ENCODE peak calls at places on chromosomes 4 and X, in ten cellular contexts. E is neuronal stem cell; I is cardiac muscle cell; Y is PC-3; O is ovary; Z is effector memory CD4-positive, alpha-beta T cell; D is upper lobe of left lung; C is tibial nerve; G is suprapubic skin; T is Panc1. B is an unnamed sample. For H3K27me3, H3K9me3 and H3K36me3, the result is how much of the 10 kb centered on the place peaks cover.

GRCh38 chr4:169238445-169238844 is 32.3 kb downstream of the SH3RF1 start:
- DNase-seq in C (no peak), G (no peak), Z (no peak), D (no peak), E (no peak), I (no peak), T (no peak), O (no peak), Y (peak), B (no peak)

GRCh38 chr4:124191329-124191728 is 521.2 kb downstream of the ANKRD50 start:
- DNase-seq in I (no peak), Y (no peak), G (no peak), Z (no peak), T (no peak), C (no peak), E (no peak), D (no peak), O (no peak), B (no peak)

GRCh38 chr4:98679738-98680137 is 21.3 kb upstream of the TSPAN5 start:
- DNase-seq in Z (no peak), Y (no peak), G (no peak), O (no peak), C (no peak), I (no peak), E (no peak), T (no peak), D (no peak), B (no peak)

GRCh38 chr4:15345134-15345533 is 82.7 kb upstream of the C1QTNF7 start:
- DNase-seq in G (no peak), I (no peak), C (no peak), E (no peak), Y (no peak), O (no peak), Z (no peak), D (no peak), T (no peak), B (no peak)

GRCh38 chr4:91171217-91171616 is 1044.0 kb downstream of the CCSER1 start:
- DNase-seq in E (no peak), D (no peak), G (no peak), I (no peak), Y (peak), O (no peak), T (no peak), C (no peak), Z (no peak), B (no peak)

GRCh38 chr4:126850286-126850685 is 782.5 kb upstream of the INTU start:
- DNase-seq in Z (no peak), T (peak), Y (peak), I (no peak), G (no peak), O (no peak), C (no peak), E (no peak), D (no peak), B (no peak)

GRCh38 chrX:12080265-12080664 is 58.0 kb upstream of the FRMPD4 start:
- DNase-seq in C (peak), T (no peak), G (no peak), E (peak), Z (no peak), Y (peak), O (no peak), D (no peak), I (peak), B (peak)

GRCh38 chr4:127997534-127998388 is 32.6 kb downstream of the ABHD18 start:
- DNase-seq in C (no peak), Z (no peak), I (peak), D (peak), E (no peak), O (no peak), Y (peak), T (peak), G (no peak), B (no peak)

GRCh38 chr4:138681000-138681604 is 334.5 kb upstream of the NOCT start:
- DNase-seq in D (peak), G (peak), E (peak), Z (peak), O (peak), C (peak), T (peak), I (peak), Y (peak), B (peak)

GRCh38 chrX:108811891-108812290 is 75.5 kb upstream of the IRS4 start:
- DNase-seq in G (no peak), I (peak), D (no peak), C (no peak), T (no peak), Y (no peak), E (no peak), Z (no peak), O (no peak), B (peak)

GRCh38 chrX:13776387-13776786 is 40.5 kb downstream of the GPM6B start:
- DNase-seq in E (no peak), Y (no peak), D (no peak), I (no peak), C (no peak), O (no peak), Z (no peak), T (no peak), G (no peak), B (no peak)

GRCh38 chr4:3877236-3877635 is 111.1 kb downstream of the ADRA2C start:
- DNase-seq in C (no peak), I (no peak), D (no peak), Y (no peak), O (no peak), T (no peak), Z (no peak), E (no peak), G (no peak), B (no peak)

GRCh38 chr4:3873446-3874415 is 107.5 kb downstream of the ADRA2C start:
- DNase-seq in C (no peak), D (peak), E (no peak), Y (no peak), G (no peak), O (peak), T (no peak), I (peak), Z (no peak), B (peak)

GRCh38 chr4:3877868-3878267 is 111.7 kb downstream of the ADRA2C start:
- DNase-seq in O (no peak), I (no peak), D (no peak), C (no peak), Y (no peak), T (no peak), Z (no peak), G (no peak), E (no peak), B (no peak)

GRCh38 chr4:3874525-3875110 is 108.4 kb downstream of the ADRA2C start:
- DNase-seq in E (no peak), O (no peak), Z (no peak), G (no peak), C (no peak), Y (no peak), I (no peak), D (peak), T (no peak), B (no peak)

DNA sequence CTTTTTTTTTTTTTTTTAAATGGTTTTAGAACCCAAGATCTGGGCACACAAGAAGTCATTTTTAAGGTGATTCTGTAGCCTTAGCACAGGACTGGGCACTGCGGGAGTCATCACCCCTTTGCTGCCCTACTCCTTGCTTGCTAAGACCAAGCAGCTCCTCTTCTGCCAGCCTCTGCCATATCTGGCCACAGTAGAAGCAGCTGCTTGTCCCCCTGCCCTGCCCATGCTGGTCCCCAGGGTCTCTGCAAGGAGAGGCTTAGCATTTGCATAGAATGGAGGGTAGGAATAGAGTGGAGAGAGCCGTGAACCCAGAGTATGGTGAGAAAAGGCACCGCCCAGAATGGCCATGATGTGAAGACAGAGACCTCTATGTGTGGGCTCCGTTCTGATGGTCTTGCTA is 109.3 kb downstream of the ADRA2C start:
- DNase-seq in E (no peak), Z (no peak), Y (no peak), C (no peak), O (no peak), I (no peak), G (no peak), D (no peak), T (no peak), B (no peak)
- H3K27me3 ChIP-seq in E (under half), Z (under half), Y (half or more), C (under half), O (under half), I (half or more), G (half or more), D (under half), T (under half), B (under half)

DNA sequence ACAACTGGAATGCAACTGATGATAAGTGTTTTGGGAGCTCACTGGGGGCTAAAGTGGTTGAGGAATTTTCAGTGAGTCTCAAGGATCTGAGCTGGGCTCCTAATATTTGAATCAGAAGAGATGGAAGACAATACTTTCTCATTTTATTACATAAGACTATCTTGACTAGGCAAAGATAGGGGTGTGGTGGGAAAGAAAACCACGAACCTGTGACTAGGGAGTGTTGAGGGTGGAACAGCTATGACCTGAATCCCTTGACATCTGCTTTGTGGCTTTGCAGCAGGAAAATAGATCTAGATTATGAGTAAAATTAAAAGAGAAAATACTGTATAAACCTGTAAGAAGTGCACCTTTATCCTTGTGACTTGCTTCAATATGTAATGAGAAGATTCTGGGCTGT is 295.1 kb upstream of the TEX13A start:
- DNase-seq in E (no peak), O (no peak), D (no peak), I (no peak), Z (no peak), T (no peak), Y (peak), C (no peak), G (no peak), B (no peak)
- H3K9me3 ChIP-seq in E (under half), O (under half), D (under half), I (under half), Z (under half), T (under half), Y (under half), C (under half), G (under half), B (under half)

DNA sequence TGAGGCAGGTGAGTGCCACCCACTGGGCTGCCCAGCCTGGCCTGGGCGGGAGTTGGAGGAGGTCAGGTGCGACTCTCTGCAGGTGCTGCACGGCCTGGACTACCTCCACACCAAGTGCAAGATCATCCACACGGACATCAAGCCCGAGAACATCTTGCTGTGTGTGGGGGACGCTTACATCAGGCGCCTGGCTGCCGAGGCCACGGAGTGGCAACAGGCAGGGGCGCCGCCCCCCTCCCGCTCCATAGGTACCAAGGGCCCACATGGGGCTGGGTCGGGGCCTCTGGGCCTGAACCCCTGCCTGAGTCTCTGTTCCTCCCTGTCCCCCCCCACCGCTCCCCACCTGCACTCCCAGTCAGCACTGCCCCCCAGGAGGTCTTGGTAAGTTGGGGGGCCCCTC is 2.0 kb downstream of the SRPK3 start:
- DNase-seq in E (no peak), T (no peak), O (no peak), Y (no peak), G (no peak), C (no peak), D (no peak), I (no peak), Z (no peak), B (no peak)
- H3K36me3 ChIP-seq in E (under half), T (under half), O (under half), Y (under half), G (under half), C (under half), D (under half), I (under half), Z (under half), B (under half)

GRCh38 chrX:145821898-145822567 is 4.4 kb downstream of the SLITRK2 start:
- DNase-seq in E (no peak), G (no peak), Y (no peak), Z (no peak), O (no peak), I (no peak), C (no peak), T (no peak), D (no peak), B (no peak)
- H3K27me3 ChIP-seq in E (under half), G (under half), Y (half or more), Z (under half), O (under half), I (half or more), C (under half), T (under half), D (under half), B (under half)

GRCh38 chr4:149512489-149512888 is 303.2 kb downstream of the IQCM start:
- DNase-seq in E (no peak), O (no peak), C (no peak), D (no peak), Y (no peak), T (no peak), G (no peak), Z (no peak), I (no peak), B (no peak)

GRCh38 chr4:149521611-149522010 is 294.0 kb downstream of the IQCM start:
- DNase-seq in Z (no peak), O (no peak), T (no peak), I (no peak), G (no peak), Y (peak), E (peak), D (no peak), C (no peak), B (no peak)

GRCh38 chr4:149523039-149523438 is 292.6 kb downstream of the IQCM start:
- DNase-seq in E (no peak), Z (no peak), T (no peak), Y (no peak), D (no peak), I (no peak), O (no peak), G (no peak), C (no peak), B (no peak)

GRCh38 chr4:149522031-149522430 is 293.6 kb downstream of the IQCM start:
- DNase-seq in C (no peak), E (no peak), Y (no peak), D (no peak), T (no peak), O (no peak), G (no peak), Z (no peak), I (no peak), B (no peak)

DNA sequence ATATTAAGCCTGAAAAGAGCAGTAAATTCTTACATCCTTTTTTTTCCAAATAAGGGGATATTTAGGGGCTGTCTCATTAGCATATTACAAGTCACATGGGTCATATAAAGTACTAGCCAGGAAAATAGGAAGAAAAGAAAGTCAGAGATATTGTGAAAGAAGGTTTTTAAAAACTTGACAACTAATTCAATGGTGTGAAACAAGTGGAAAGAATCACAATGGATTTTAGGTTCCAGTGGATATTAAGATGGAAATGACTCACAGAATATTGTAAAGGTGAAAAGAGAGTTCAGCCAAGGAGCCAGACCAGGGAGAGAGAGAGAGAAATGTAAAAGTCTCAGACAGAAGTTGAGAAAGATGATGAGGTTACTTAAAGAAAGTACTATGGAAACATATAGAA is 297.2 kb downstream of the IQCM start:
- DNase-seq in I (no peak), O (no peak), D (no peak), C (no peak), Z (no peak), E (no peak), T (no peak), Y (no peak), G (no peak), B (no peak)
- H3K9me3 ChIP-seq in I (under half), O (under half), D (under half), C (under half), Z (under half), E (under half), T (under half), Y (under half), G (under half), B (under half)

DNA sequence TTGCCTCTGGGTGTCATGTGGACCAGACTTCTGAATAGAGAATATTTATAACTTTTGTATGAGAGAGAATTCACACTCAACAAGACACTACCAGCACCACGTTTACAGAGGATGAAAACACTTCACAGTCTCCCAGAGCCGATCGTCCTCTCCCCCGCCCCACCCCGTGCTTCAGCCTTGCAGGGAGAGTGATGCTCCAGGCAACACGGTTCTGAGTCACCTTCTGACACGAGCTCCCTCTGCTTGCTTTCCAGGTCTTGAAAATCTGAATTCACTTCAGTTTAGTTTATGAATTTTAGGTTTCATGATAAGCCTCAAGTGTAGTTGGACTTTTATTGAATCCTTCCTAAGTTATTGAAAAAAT is 59.8 kb downstream of the CPLX1 start:
- DNase-seq in Y (peak), I (no peak), Z (no peak), D (no peak), T (no peak), O (no peak), G (no peak), C (no peak), E (no peak), B (no peak)
- H3K36me3 ChIP-seq in Y (under half), I (under half), Z (under half), D (under half), T (under half), O (under half), G (half or more), C (half or more), E (half or more), B (half or more)